ENCODE peak calls at places on chromosomes 6 and 20, in four cellular contexts. One of them, this sample, is unnamed.

GRCh38 chr20:25191689-25192088 is 3.8 kb upstream of the ENTPD6 start:
- DNase-seq in OCI-LY7: no peak
- DNase-seq in Daoy: no peak
- DNase-seq in T-helper 1 cell: no peak
- DNase-seq in this sample: no peak

GRCh38 chr6:11264100-11264499 is 31.6 kb upstream of the NEDD9 start:
- DNase-seq in OCI-LY7: no peak
- DNase-seq in Daoy: no peak
- DNase-seq in T-helper 1 cell: no peak
- DNase-seq in this sample: no peak

GRCh38 chr6:106530026-106530425 is 99.3 kb downstream of the RTN4IP1 start:
- DNase-seq in OCI-LY7: no peak
- DNase-seq in Daoy: no peak
- DNase-seq in T-helper 1 cell: no peak
- DNase-seq in this sample: no peak

GRCh38 chr6:80215063-80215462 is 108.6 kb downstream of the BCKDHB start:
- DNase-seq in OCI-LY7: no peak
- DNase-seq in Daoy: no peak
- DNase-seq in T-helper 1 cell: no peak
- DNase-seq in this sample: no peak

GRCh38 chr20:63931735-63932134 is 24.5 kb downstream of the UCKL1 start:
- DNase-seq in Daoy: no peak
- DNase-seq in T-helper 1 cell: no peak
- DNase-seq in OCI-LY7: no peak
- DNase-seq in this sample: no peak

GRCh38 chr20:3563113-3563512 is 92.3 kb downstream of the ATRN start:
- DNase-seq in Daoy: no peak
- DNase-seq in T-helper 1 cell: no peak
- DNase-seq in OCI-LY7: no peak
- DNase-seq in this sample: no peak

GRCh38 chr6:155158044-155158843 is 105.6 kb upstream of the CLDN20 start:
- DNase-seq in T-helper 1 cell: no peak
- DNase-seq in OCI-LY7: peak; percentile 43
- DNase-seq in Daoy: peak; percentile 33
- DNase-seq in this sample: no peak

GRCh38 chr6:7805828-7806227 is 79.9 kb downstream of the BMP6 start:
- DNase-seq in Daoy: peak; percentile 35
- DNase-seq in OCI-LY7: no peak
- DNase-seq in T-helper 1 cell: no peak
- DNase-seq in this sample: no peak

GRCh38 chr20:43680976-43681375 is 14.1 kb downstream of the MYBL2 start:
- DNase-seq in T-helper 1 cell: no peak
- DNase-seq in Daoy: no peak
- DNase-seq in OCI-LY7: peak; percentile 66
- DNase-seq in this sample: no peak

GRCh38 chr20:8757146-8757545 is 311.7 kb upstream of the PLCB4 start:
- DNase-seq in Daoy: peak; percentile 37
- DNase-seq in OCI-LY7: no peak
- DNase-seq in T-helper 1 cell: no peak
- DNase-seq in this sample: no peak

GRCh38 chr6:110566346-110567125 is 90.1 kb upstream of the SLC22A16 start:
- DNase-seq in Daoy: no peak
- DNase-seq in T-helper 1 cell: no peak
- DNase-seq in OCI-LY7: no peak
- DNase-seq in this sample: no peak

GRCh38 chr20:23147964-23148720 is 62.0 kb upstream of the CD93 start:
- DNase-seq in OCI-LY7: no peak
- DNase-seq in Daoy: peak; percentile 79
- DNase-seq in T-helper 1 cell: no peak
- DNase-seq in this sample: no peak

GRCh38 chr20:9079038-9079731 is 10.3 kb downstream of the PLCB4 start:
- DNase-seq in Daoy: no peak
- DNase-seq in T-helper 1 cell: no peak
- DNase-seq in OCI-LY7: no peak
- DNase-seq in this sample: no peak

GRCh38 chr6:110618591-110619267 is 142.3 kb upstream of the SLC22A16 start:
- DNase-seq in OCI-LY7: peak; percentile 11
- DNase-seq in T-helper 1 cell: no peak
- DNase-seq in Daoy: no peak
- DNase-seq in this sample: no peak

GRCh38 chr6:116059713-116060571 is 749 bp downstream of the FRK start:
- DNase-seq in T-helper 1 cell: no peak
- DNase-seq in OCI-LY7: no peak
- DNase-seq in Daoy: peak; percentile 50
- DNase-seq in this sample: no peak

GRCh38 chr20:11726021-11726420 is 191.7 kb upstream of the BTBD3 start:
- DNase-seq in T-helper 1 cell: no peak
- DNase-seq in OCI-LY7: no peak
- DNase-seq in Daoy: peak; percentile 2
- DNase-seq in this sample: no peak

GRCh38 chr6:157386023-157386422 is 5.0 kb downstream of the ZDHHC14 start:
- DNase-seq in OCI-LY7: no peak
- DNase-seq in Daoy: no peak
- DNase-seq in T-helper 1 cell: no peak
- DNase-seq in this sample: no peak

GRCh38 chr6:39312912-39313525 is 1.2 kb downstream of the KCNK17 start:
- DNase-seq in T-helper 1 cell: no peak
- DNase-seq in Daoy: no peak
- DNase-seq in OCI-LY7: no peak
- DNase-seq in this sample: no peak

GRCh38 chr6:41560440-41561192 is 14.4 kb downstream of the FOXP4 start:
- DNase-seq in Daoy: no peak
- DNase-seq in OCI-LY7: peak; percentile 16
- DNase-seq in T-helper 1 cell: peak; percentile 83
- DNase-seq in this sample: peak; percentile 80

GRCh38 chr6:85568411-85568810 is 25.2 kb downstream of the SNX14 start:
- DNase-seq in T-helper 1 cell: no peak
- DNase-seq in OCI-LY7: no peak
- DNase-seq in Daoy: no peak
- DNase-seq in this sample: no peak

GRCh38 chr6:21188505-21189223 is 404.9 kb upstream of the SOX4 start:
- DNase-seq in Daoy: no peak
- DNase-seq in T-helper 1 cell: no peak
- DNase-seq in OCI-LY7: peak; percentile 13
- DNase-seq in this sample: no peak

GRCh38 chr20:35284267-35284991 is at the start of gene EIF6:
- DNase-seq in Daoy: peak; percentile 89
- DNase-seq in T-helper 1 cell: peak; percentile 34
- DNase-seq in OCI-LY7: peak; percentile 90
- DNase-seq in this sample: peak; percentile 18

GRCh38 chr20:49867453-49868215 is 47.7 kb downstream of the SPATA2 start:
- DNase-seq in Daoy: no peak
- DNase-seq in OCI-LY7: no peak
- DNase-seq in T-helper 1 cell: no peak
- DNase-seq in this sample: no peak

This sample was measured in T follicular helper cell.